ENCODE peak calls at places on chromosomes 4 and X, in four cellular contexts. H is SK-N-SH, M is GM12891, C is HepG2. Z is an unnamed sample.

GRCh38 chr4:152310223-152310622 is 225.7 kb downstream of the FBXW7 start:
- DNase-seq in H (no peak), M (no peak), C (no peak), Z (no peak)

GRCh38 chrX:107716045-107716684 is 59.4 kb downstream of the TSC22D3 start:
- DNase-seq in H (peak), M (no peak), C (no peak), Z (no peak)

GRCh38 chr4:48602222-48602621 is 112.2 kb downstream of the ZAR1 start:
- DNase-seq in M (no peak), C (no peak), H (no peak), Z (no peak)

GRCh38 chr4:41146196-41146595 is 68.1 kb downstream of the APBB2 start:
- DNase-seq in H (no peak), M (no peak), C (no peak), Z (no peak)

GRCh38 chr4:39042365-39042764 is 10.2 kb upstream of the TMEM156 start:
- DNase-seq in C (peak), H (no peak), M (no peak), Z (no peak)

GRCh38 chr4:24885342-24885741 is 27.5 kb downstream of the CCDC149 start:
- DNase-seq in C (no peak), M (no peak), H (no peak), Z (no peak)

GRCh38 chr4:85408326-85408725 is 66.6 kb upstream of the ARHGAP24 start:
- DNase-seq in M (no peak), H (no peak), C (no peak), Z (no peak)

GRCh38 chrX:10507181-10507580 is 113.2 kb downstream of the MID1 start:
- DNase-seq in M (no peak), C (no peak), H (no peak), Z (no peak)

GRCh38 chrX:54357414-54358377 is at the start of gene WNK3:
- DNase-seq in H (peak), M (peak), C (peak), Z (peak)

GRCh38 chr4:151226004-151226932 is 50.7 kb upstream of the PRSS48 start:
- DNase-seq in C (no peak), H (no peak), M (no peak), Z (no peak)

GRCh38 chr4:24795666-24796381 is 451 bp downstream of the SOD3 start:
- DNase-seq in H (no peak), M (no peak), C (no peak), Z (no peak)

GRCh38 chrX:19063030-19063429 is 59.2 kb downstream of the ADGRG2 start:
- DNase-seq in M (no peak), C (no peak), H (no peak), Z (no peak)

GRCh38 chr4:26342328-26343040 is 21.7 kb downstream of the RBPJ start:
- DNase-seq in H (no peak), M (no peak), C (peak), Z (no peak)

GRCh38 chrX:112147206-112147605 is 64.6 kb upstream of the TRPC5 start:
- DNase-seq in M (no peak), H (peak), C (no peak), Z (no peak)

GRCh38 chr4:1871471-1872021 is 353 bp downstream of the NSD2 start:
- DNase-seq in H (peak), M (no peak), C (no peak), Z (no peak)

GRCh38 chrX:4239650-4240540 is 526.4 kb upstream of the PRKX start:
- DNase-seq in H (no peak), C (no peak), M (no peak), Z (no peak)

GRCh38 chr4:16537926-16538325 is 311.7 kb upstream of the TAPT1 start:
- DNase-seq in C (no peak), M (no peak), H (no peak), Z (no peak)

GRCh38 chr4:102519925-102520324 is 18.8 kb downstream of the NFKB1 start:
- DNase-seq in H (no peak), M (no peak), C (no peak), Z (no peak)

GRCh38 chrX:97743014-97743413 is 859.3 kb downstream of the RPA4 start:
- DNase-seq in M (no peak), C (no peak), H (no peak), Z (no peak)

GRCh38 chr4:17511041-17511949 is 595 bp downstream of the QDPR start:
- DNase-seq in C (peak), H (peak), M (no peak), Z (no peak)

GRCh38 chrX:18897611-18898010 is 86.3 kb downstream of the PHKA2 start:
- DNase-seq in C (no peak), H (no peak), M (no peak), Z (no peak)

GRCh38 chr4:100366213-100366612 is 151.6 kb downstream of the EMCN start:
- DNase-seq in M (no peak), C (no peak), H (no peak), Z (no peak)

GRCh38 chr4:89800527-89801103 is 36.3 kb downstream of the SNCA start:
- DNase-seq in M (no peak), C (no peak), H (no peak), Z (no peak)

GRCh38 chr4:174437756-174438155 is 84.5 kb downstream of the HPGD start:
- DNase-seq in H (no peak), M (no peak), C (no peak), Z (no peak)

GRCh38 chr4:187612211-187612780 is 383.3 kb upstream of the ZFP42 start:
- DNase-seq in H (no peak), M (no peak), C (no peak), Z (no peak)

GRCh38 chr4:10893417-10893816 is 208.8 kb upstream of the CLNK start:
- DNase-seq in H (no peak), C (no peak), M (peak), Z (no peak)

GRCh38 chr4:40288547-40288946 is 46.6 kb upstream of the CHRNA9 start:
- DNase-seq in H (no peak), C (no peak), M (no peak), Z (no peak)

GRCh38 chr4:22721189-22721588 is 28.5 kb downstream of the GBA3 start:
- DNase-seq in C (no peak), M (no peak), H (no peak), Z (no peak)

GRCh38 chr4:59869056-59869455 is 1331.1 kb upstream of the ADGRL3 start:
- DNase-seq in C (no peak), M (no peak), H (no peak), Z (no peak)

GRCh38 chrX:96140796-96141195 is 543.8 kb upstream of the DIAPH2 start:
- DNase-seq in C (no peak), M (no peak), H (no peak), Z (no peak)

GRCh38 chr4:109294006-109294405 is 8.5 kb downstream of the COL25A1 start:
- DNase-seq in C (peak), M (no peak), H (peak), Z (no peak)

GRCh38 chrX:28756647-28757046 is 169.4 kb downstream of the IL1RAPL1 start:
- DNase-seq in H (no peak), M (no peak), C (no peak), Z (no peak)

DNA sequence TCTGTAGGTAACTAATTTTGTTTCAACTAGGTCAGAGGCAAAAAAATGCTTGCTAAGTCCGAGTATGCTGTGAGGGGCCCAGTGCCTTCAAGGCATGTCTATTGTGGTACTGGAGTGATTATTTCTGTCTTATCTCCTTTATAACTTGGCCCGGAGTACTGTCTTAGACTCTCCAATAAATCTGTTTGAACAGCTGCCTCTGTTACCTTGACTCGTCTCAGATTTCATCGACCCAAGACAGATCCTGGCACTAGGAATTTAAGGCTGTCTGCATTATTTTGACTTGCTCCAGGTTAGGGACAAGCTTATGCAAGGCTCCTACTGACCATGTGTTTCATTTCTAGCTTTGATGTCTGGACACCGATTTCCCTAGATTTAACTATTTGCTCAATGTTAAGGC is 41.1 kb upstream of the NKAP start:
- DNase-seq in C (no peak), M (no peak), H (no peak), Z (no peak)
- TF ChIP-seq TAF1 in C (no peak), M (no peak), H (no peak), Z (no peak)

DNA sequence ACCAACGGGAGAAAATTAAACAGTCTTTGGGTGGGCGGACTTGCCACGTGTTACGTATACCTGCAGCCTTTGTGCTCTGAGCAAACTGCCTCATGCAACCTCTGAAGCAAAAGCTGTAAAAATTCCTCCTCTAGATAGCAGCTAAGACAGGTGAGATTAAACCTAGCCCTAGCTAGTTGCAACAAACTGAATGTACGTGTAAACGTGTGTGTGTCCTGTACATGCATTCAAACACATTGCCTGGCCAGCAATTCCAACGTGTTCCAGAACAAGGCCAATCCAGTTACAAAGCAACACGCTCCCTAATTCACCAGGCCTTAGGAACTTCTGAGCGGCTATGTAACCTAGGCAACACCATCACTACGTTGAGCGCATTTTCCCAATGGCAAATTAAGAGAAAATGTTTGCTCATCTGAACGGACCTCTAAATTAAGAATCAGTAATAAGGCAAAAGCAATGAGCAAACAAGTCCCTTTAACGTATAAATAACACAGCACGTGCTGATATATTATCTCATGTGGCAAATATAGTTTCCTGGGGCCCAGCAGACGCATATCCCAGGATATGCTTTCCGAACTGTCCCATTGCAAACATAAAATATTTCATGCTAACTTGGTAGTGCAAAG is 792 bp downstream of the PPID start:
- DNase-seq in H (peak), M (no peak), C (peak), Z (no peak)
- TF ChIP-seq POLR2AphosphoS5 in H (no peak), M (no peak), C (peak), Z (no peak)

DNA sequence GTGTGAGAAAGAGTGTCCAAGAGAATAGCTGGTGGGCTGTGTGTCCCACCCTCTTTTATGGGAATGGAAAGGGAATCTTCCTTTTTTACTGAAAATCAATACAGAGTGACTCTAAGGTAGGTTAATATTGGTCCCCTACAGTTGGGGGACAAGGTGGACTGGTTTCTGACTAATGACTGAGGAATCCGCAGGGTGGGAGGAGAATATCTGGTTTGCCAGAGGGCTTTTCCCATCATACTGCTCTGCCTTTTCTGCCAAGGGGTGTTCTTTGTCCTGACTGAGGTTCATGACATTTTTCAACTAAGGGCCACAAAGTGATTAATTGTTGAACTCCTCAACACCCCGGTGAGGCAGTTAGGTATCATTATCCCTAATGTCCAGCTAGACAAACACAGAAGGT is 261.6 kb downstream of the SPATA18 start:
- DNase-seq in M (no peak), H (no peak), C (no peak), Z (no peak)
- TF ChIP-seq TAF1 in M (no peak), H (no peak), C (no peak), Z (no peak)

DNA sequence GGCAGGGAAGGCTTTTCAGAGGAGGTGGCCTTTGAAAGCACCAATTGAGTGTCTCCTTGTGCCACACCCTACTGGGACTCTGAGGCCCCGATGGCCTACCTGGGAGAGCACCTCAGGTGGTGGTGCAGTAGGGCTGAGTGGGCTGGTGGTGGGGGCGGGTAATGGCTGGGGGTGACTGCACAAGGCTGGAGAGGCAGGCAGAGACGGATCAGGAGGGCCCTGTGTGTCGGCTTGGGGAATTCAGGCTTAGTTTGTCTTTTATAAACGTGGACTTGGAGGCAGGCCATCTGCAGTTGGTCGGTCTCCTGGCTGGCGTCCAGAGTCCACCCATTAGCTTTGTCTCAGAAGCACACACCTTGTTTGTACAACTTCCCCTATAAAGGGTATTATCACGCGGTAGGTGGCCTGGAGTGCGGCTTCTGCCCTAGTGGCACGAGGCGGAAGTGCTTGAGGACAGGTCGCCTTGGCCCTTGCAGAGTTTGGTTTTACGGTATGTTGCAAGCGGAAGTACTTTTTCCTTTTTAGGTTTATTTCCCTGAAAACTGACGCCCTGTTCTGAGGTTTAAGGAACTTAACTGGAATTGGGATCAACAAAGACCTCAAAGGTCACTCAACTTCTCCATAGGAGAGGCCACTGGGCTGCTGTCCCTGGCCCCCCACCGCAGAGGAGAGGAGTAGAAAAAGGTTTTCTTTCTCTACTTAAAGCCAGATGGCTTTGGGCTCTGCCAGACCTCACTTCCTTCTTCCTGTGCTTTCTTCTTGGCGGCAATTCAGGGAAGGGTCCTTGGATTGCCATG is 8.0 kb downstream of the TBC1D14 start:
- DNase-seq in M (no peak), C (peak), H (peak), Z (no peak)
- TF ChIP-seq POLR2AphosphoS5 in M (no peak), C (no peak), H (no peak), Z (no peak)